ENCODE peak calls at places on chromosomes 7 and 10, in seven cellular contexts. L, H, U, S, O, A and X are unnamed samples.

GRCh38 chr7:154744226-154744860 is 258.6 kb downstream of the PAXIP1 start:
- DNase-seq in L (no peak), H (no peak), U (no peak), S (no peak), O (no peak), A (peak; percentile 50), X (no peak)

GRCh38 chr7:110775046-110775445 is 315.9 kb upstream of the LRRN3 start:
- DNase-seq in L (peak; percentile 20), H (peak; percentile 60), U (no peak), S (no peak), O (peak; percentile 76), A (no peak), X (peak; percentile 4)

GRCh38 chr10:78761241-78761825 is 307.4 kb upstream of the ZMIZ1 start:
- DNase-seq in L (no peak), H (no peak), U (no peak), S (no peak), O (no peak), A (no peak), X (no peak)

GRCh38 chr10:31071232-31071999 is 39.8 kb upstream of the ZNF438 start:
- DNase-seq in L (peak; percentile 89), H (no peak), U (no peak), S (no peak), O (peak; percentile 56), A (no peak), X (peak; percentile 83)

GRCh38 chr10:58300676-58301075 is 31.7 kb downstream of the CISD1 start:
- DNase-seq in L (no peak), H (no peak), U (no peak), S (no peak), O (no peak), A (no peak), X (no peak)

GRCh38 chr10:8084799-8085198 is 30.3 kb downstream of the GATA3 start:
- DNase-seq in L (no peak), H (no peak), U (no peak), S (no peak), O (no peak), A (no peak), X (no peak)

GRCh38 chr10:129039406-129040345 is 427.4 kb upstream of the MGMT start:
- DNase-seq in L (no peak), H (no peak), U (no peak), S (no peak), O (no peak), A (no peak), X (no peak)

GRCh38 chr7:75885011-75885410 is 6.2 kb downstream of the RHBDD2 start:
- DNase-seq in L (no peak), H (no peak), U (no peak), S (no peak), O (no peak), A (no peak), X (no peak)

GRCh38 chr10:87506988-87507387 is 2.3 kb downstream of the MINPP1 start:
- DNase-seq in L (no peak), H (no peak), U (no peak), S (no peak), O (no peak), A (no peak), X (no peak)

GRCh38 chr10:56537984-56538383 is 176.9 kb upstream of the ZWINT start:
- DNase-seq in L (peak; percentile 32), H (no peak), U (no peak), S (no peak), O (peak; percentile 60), A (no peak), X (peak; percentile 59)

GRCh38 chr7:6251653-6252052 is 20.8 kb downstream of the CYTH3 start:
- DNase-seq in L (peak; percentile 81), H (no peak), U (no peak), S (no peak), O (no peak), A (no peak), X (no peak)

GRCh38 chr7:43195256-43195655 is 82.8 kb downstream of the HECW1 start:
- DNase-seq in L (no peak), H (no peak), U (no peak), S (no peak), O (no peak), A (no peak), X (no peak)

GRCh38 chr7:142618655-142619351 is 130.5 kb upstream of the PRSS1 start:
- DNase-seq in L (no peak), H (no peak), U (no peak), S (no peak), O (no peak), A (no peak), X (no peak)

GRCh38 chr10:92572362-92573090 is 1.4 kb downstream of the IDE start:
- DNase-seq in L (no peak), H (no peak), U (no peak), S (no peak), O (no peak), A (no peak), X (no peak)

GRCh38 chr10:92571649-92572048 is 2.2 kb downstream of the IDE start:
- DNase-seq in L (peak; percentile 46), H (no peak), U (no peak), S (no peak), O (no peak), A (no peak), X (no peak)

GRCh38 chr10:92574545-92575377 is 868 bp upstream of the IDE start:
- DNase-seq in L (no peak), H (no peak), U (no peak), S (no peak), O (peak; percentile 32), A (no peak), X (peak; percentile 43)

GRCh38 chr10:92573798-92574544 is at the start of gene IDE:
- DNase-seq in L (peak; percentile 89), H (no peak), U (peak; percentile 84), S (peak; percentile 81), O (peak; percentile 74), A (peak; percentile 91), X (peak; percentile 82)

DNA sequence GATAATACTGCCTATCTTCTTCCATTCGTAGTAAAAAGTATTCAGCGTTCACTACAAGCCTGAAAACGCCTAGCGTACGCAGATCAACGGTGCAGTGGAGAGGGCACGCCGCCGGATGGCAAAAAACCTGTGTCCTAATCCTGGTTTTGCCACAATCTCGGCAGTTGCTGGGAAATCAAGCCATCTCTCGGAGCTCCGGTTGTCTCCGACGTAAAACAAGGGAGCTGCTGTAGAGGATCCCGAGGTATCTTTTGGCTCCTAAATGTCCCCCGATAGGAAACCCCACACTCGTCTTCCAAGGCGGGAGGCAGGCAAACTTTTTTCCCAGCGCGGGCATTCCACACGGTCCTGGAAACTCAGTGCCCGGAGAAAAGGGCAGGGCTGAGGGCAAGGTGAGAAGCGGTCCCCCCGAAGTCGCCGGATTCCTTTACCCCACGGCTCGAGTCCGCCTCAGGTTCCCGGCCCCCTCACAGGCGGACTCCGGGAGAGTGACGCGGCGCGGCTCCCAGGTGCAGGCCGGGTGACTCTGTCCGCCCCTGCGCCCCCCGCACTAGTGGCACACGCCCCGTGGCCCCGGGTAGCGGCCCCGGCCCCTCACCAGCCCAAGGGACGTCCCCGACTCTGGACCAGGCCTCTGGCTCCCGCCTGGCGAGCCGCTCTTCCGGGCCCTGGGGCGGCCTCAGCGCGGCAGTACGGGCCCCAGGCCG is 649 bp downstream of the IDE start:
- DNase-seq in L (peak; percentile 54), H (no peak), U (peak; percentile 10), S (peak; percentile 36), O (no peak), A (peak; percentile 29), X (peak; percentile 46)
- TF ChIP-seq CTCF in L (peak; percentile 35), H (peak; percentile 34), U (no peak), S (no peak), O (peak; percentile 35), A (no peak), X (peak; percentile 8)

GRCh38 chr7:90520484-90520883 is 51.0 kb downstream of the PTTG1IP2 start:
- DNase-seq in L (peak; percentile 3), H (no peak), U (no peak), S (no peak), O (no peak), A (no peak), X (peak; percentile 21)
- TF ChIP-seq CTCF in L (peak; percentile 39), H (peak; percentile 5), U (no peak), S (peak; percentile 56), O (peak; percentile 38), A (no peak), X (peak; percentile 46)

DNA sequence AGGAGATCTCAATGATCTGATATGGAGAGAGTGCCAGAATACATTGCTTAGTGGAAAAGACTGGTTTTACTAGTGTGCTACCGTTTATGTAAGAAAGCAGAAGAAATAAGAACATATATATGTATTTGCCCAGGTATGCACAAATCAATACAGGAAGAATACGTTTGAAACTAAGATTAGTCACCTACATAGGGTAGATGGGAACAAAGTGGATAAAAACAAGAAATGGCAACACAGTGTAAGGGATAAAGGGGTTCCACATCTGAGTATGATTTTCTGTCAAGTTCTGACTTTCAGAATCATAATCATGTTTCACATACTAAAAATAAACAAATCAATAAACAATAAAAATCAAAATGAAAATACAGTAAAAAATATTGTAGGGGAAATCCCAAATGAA is 148.6 kb upstream of the NAMPT start:
- DNase-seq in L (no peak), H (no peak), U (no peak), S (no peak), O (no peak), A (no peak), X (no peak)
- TF ChIP-seq CTCF in L (no peak), H (no peak), U (no peak), S (no peak), O (no peak), A (no peak), X (no peak)

GRCh38 chr10:119165171-119166110 is at the start of gene SFXN4:
- DNase-seq in L (peak; percentile 55), H (no peak), U (peak; percentile 67), S (peak; percentile 51), O (peak; percentile 24), A (peak; percentile 83), X (peak; percentile 31)

GRCh38 chr10:119162121-119162520 is 3.4 kb downstream of the SFXN4 start:
- DNase-seq in L (no peak), H (no peak), U (no peak), S (no peak), O (no peak), A (no peak), X (no peak)

GRCh38 chr10:119159332-119159731 is 6.2 kb downstream of the SFXN4 start:
- DNase-seq in L (no peak), H (no peak), U (no peak), S (no peak), O (no peak), A (no peak), X (no peak)

GRCh38 chr10:119162693-119163092 is 2.8 kb downstream of the SFXN4 start:
- DNase-seq in L (no peak), H (no peak), U (no peak), S (no peak), O (no peak), A (no peak), X (no peak)

GRCh38 chr10:119161680-119162079 is 3.8 kb downstream of the SFXN4 start:
- DNase-seq in L (peak; percentile 35), H (no peak), U (no peak), S (no peak), O (no peak), A (no peak), X (peak; percentile 65)
- TF ChIP-seq CTCF in L (peak; percentile 15), H (no peak), U (no peak), S (no peak), O (peak; percentile 22), A (no peak), X (peak; percentile 3)

GRCh38 chr7:51236470-51237127 is 80.0 kb downstream of the COBL start:
- DNase-seq in L (no peak), H (no peak), U (no peak), S (no peak), O (no peak), A (no peak), X (no peak)
- TF ChIP-seq CTCF in L (no peak), H (no peak), U (no peak), S (no peak), O (no peak), A (no peak), X (no peak)